ENCODE peak calls at places on chromosomes 2 and 18, in eight cellular contexts. One of them, this sample, is unnamed.
A peak's percentile ranks its signal among the peaks of the same experiment; 100 is the strongest.

GRCh38 chr18:50748243-50749229 is 71.3 kb downstream of the MRO start:
- DNase-seq in astrocyte: no peak
- DNase-seq in left ventricle myocardium inferior: no peak
- DNase-seq in breast epithelium: no peak
- DNase-seq in OCI-LY7: no peak
- DNase-seq in body of pancreas: no peak
- DNase-seq in cardiac muscle cell: peak; percentile 21
- DNase-seq in lower lobe of right lung: no peak
- DNase-seq in this sample: no peak

GRCh38 chr2:236793041-236794011 is 223.7 kb downstream of the ACKR3 start:
- DNase-seq in breast epithelium: no peak
- DNase-seq in body of pancreas: no peak
- DNase-seq in lower lobe of right lung: no peak
- DNase-seq in left ventricle myocardium inferior: no peak
- DNase-seq in astrocyte: no peak
- DNase-seq in cardiac muscle cell: no peak
- DNase-seq in OCI-LY7: no peak
- DNase-seq in this sample: no peak

GRCh38 chr2:13919981-13920382 is 712.5 kb upstream of the LRATD1 start:
- DNase-seq in astrocyte: peak; percentile 70
- DNase-seq in cardiac muscle cell: no peak
- DNase-seq in left ventricle myocardium inferior: no peak
- DNase-seq in lower lobe of right lung: no peak
- DNase-seq in OCI-LY7: no peak
- DNase-seq in breast epithelium: no peak
- DNase-seq in body of pancreas: no peak
- DNase-seq in this sample: no peak

GRCh38 chr2:113240915-113241911 is 37.5 kb downstream of the PAX8 start:
- DNase-seq in astrocyte: peak; percentile 99
- DNase-seq in lower lobe of right lung: no peak
- DNase-seq in OCI-LY7: no peak
- DNase-seq in left ventricle myocardium inferior: peak; percentile 41
- DNase-seq in breast epithelium: peak; percentile 58
- DNase-seq in cardiac muscle cell: peak; percentile 94
- DNase-seq in body of pancreas: peak; percentile 68
- DNase-seq in this sample: no peak

GRCh38 chr2:32009479-32010256 is 1.1 kb downstream of the MEMO1 start:
- DNase-seq in left ventricle myocardium inferior: peak; percentile 40
- DNase-seq in body of pancreas: peak; percentile 27
- DNase-seq in astrocyte: no peak
- DNase-seq in lower lobe of right lung: peak; percentile 67
- DNase-seq in OCI-LY7: peak; percentile 66
- DNase-seq in breast epithelium: no peak
- DNase-seq in cardiac muscle cell: peak; percentile 38
- DNase-seq in this sample: peak; percentile 12

GRCh38 chr18:46071615-46071893 is 506 bp downstream of the PSTPIP2 start:
- DNase-seq in left ventricle myocardium inferior: no peak
- DNase-seq in cardiac muscle cell: no peak
- DNase-seq in breast epithelium: no peak
- DNase-seq in astrocyte: no peak
- DNase-seq in OCI-LY7: no peak
- DNase-seq in body of pancreas: no peak
- DNase-seq in lower lobe of right lung: no peak
- DNase-seq in this sample: no peak

GRCh38 chr2:65064728-65065552 is 8.7 kb downstream of the CEP68 start:
- DNase-seq in breast epithelium: peak; percentile 50
- DNase-seq in left ventricle myocardium inferior: peak; percentile 58
- DNase-seq in OCI-LY7: peak; percentile 88
- DNase-seq in lower lobe of right lung: peak; percentile 72
- DNase-seq in body of pancreas: peak; percentile 84
- DNase-seq in cardiac muscle cell: peak; percentile 92
- DNase-seq in astrocyte: peak; percentile 90
- DNase-seq in this sample: peak; percentile 62

GRCh38 chr2:95057535-95058453 is 32.3 kb downstream of the MAL start:
- DNase-seq in left ventricle myocardium inferior: no peak
- DNase-seq in body of pancreas: no peak
- DNase-seq in breast epithelium: no peak
- DNase-seq in cardiac muscle cell: no peak
- DNase-seq in lower lobe of right lung: no peak
- DNase-seq in OCI-LY7: no peak
- DNase-seq in astrocyte: no peak
- DNase-seq in this sample: no peak

GRCh38 chr2:216683846-216684245 is 11.5 kb downstream of the IGFBP5 start:
- DNase-seq in lower lobe of right lung: no peak
- DNase-seq in breast epithelium: peak; percentile 92
- DNase-seq in OCI-LY7: no peak
- DNase-seq in cardiac muscle cell: peak; percentile 98
- DNase-seq in astrocyte: peak; percentile 70
- DNase-seq in left ventricle myocardium inferior: no peak
- DNase-seq in body of pancreas: peak; percentile 71
- DNase-seq in this sample: no peak

GRCh38 chr2:63639344-63639743 is 50.6 kb downstream of the MDH1 start:
- DNase-seq in left ventricle myocardium inferior: no peak
- DNase-seq in breast epithelium: no peak
- DNase-seq in lower lobe of right lung: no peak
- DNase-seq in body of pancreas: no peak
- DNase-seq in OCI-LY7: no peak
- DNase-seq in astrocyte: no peak
- DNase-seq in cardiac muscle cell: no peak
- DNase-seq in this sample: no peak

GRCh38 chr2:20609349-20609994 is 41.4 kb downstream of the HS1BP3 start:
- DNase-seq in body of pancreas: no peak
- DNase-seq in astrocyte: peak; percentile 60
- DNase-seq in lower lobe of right lung: peak; percentile 30
- DNase-seq in breast epithelium: no peak
- DNase-seq in cardiac muscle cell: peak; percentile 88
- DNase-seq in left ventricle myocardium inferior: peak; percentile 30
- DNase-seq in OCI-LY7: no peak
- DNase-seq in this sample: no peak

GRCh38 chr18:53755914-53756606 is 468.4 kb downstream of the MBD2 start:
- DNase-seq in body of pancreas: no peak
- DNase-seq in OCI-LY7: no peak
- DNase-seq in left ventricle myocardium inferior: no peak
- DNase-seq in lower lobe of right lung: peak; percentile 81
- DNase-seq in breast epithelium: no peak
- DNase-seq in astrocyte: no peak
- DNase-seq in cardiac muscle cell: no peak
- DNase-seq in this sample: no peak

GRCh38 chr2:15412779-15413178 is 148.4 kb downstream of the NBAS start:
- DNase-seq in cardiac muscle cell: peak; percentile 11
- DNase-seq in OCI-LY7: no peak
- DNase-seq in breast epithelium: no peak
- DNase-seq in astrocyte: no peak
- DNase-seq in lower lobe of right lung: no peak
- DNase-seq in left ventricle myocardium inferior: no peak
- DNase-seq in body of pancreas: no peak
- DNase-seq in this sample: no peak

GRCh38 chr2:120667981-120668380 is 67.7 kb upstream of the GLI2 start:
- DNase-seq in astrocyte: no peak
- DNase-seq in cardiac muscle cell: no peak
- DNase-seq in body of pancreas: no peak
- DNase-seq in breast epithelium: no peak
- DNase-seq in left ventricle myocardium inferior: no peak
- DNase-seq in OCI-LY7: no peak
- DNase-seq in lower lobe of right lung: no peak
- DNase-seq in this sample: no peak

GRCh38 chr2:85975581-85975980 is 86.8 kb upstream of the ST3GAL5 start:
- DNase-seq in OCI-LY7: no peak
- DNase-seq in cardiac muscle cell: no peak
- DNase-seq in breast epithelium: no peak
- DNase-seq in astrocyte: no peak
- DNase-seq in lower lobe of right lung: no peak
- DNase-seq in body of pancreas: no peak
- DNase-seq in left ventricle myocardium inferior: no peak
- DNase-seq in this sample: no peak

GRCh38 chr2:169716229-169716886 is 17.3 kb upstream of the KLHL23 start:
- DNase-seq in cardiac muscle cell: peak; percentile 67
- DNase-seq in astrocyte: peak; percentile 36
- DNase-seq in breast epithelium: no peak
- DNase-seq in left ventricle myocardium inferior: no peak
- DNase-seq in body of pancreas: no peak
- DNase-seq in OCI-LY7: no peak
- DNase-seq in lower lobe of right lung: no peak
- DNase-seq in this sample: peak; percentile 21

DNA sequence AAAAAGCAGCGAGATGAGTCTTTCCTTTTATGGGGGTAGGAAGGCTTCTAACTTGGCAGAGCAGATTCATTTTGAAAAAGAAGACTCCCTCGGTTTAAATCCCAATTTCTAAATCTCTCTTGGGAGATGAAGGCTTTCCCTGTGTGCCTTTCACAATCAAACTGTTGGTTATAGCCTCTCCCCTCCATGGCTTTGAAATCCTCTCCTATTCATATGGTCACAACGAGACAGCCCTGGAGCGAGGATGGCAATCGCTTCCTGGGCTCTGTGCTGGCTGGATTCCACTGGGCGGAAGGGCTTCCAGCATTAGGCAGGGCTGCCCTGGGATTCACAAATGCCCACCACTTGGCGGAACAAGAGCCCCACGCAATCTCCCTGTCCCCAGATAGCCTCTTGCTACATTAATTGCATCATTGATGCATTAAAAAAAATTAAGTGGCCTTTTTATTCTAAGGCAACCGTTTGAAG is 1.6 kb downstream of the CAVIN2 start:
- DNase-seq in lower lobe of right lung: peak; percentile 53
- DNase-seq in left ventricle myocardium inferior: peak; percentile 66
- DNase-seq in body of pancreas: no peak
- DNase-seq in cardiac muscle cell: peak; percentile 75
- DNase-seq in astrocyte: no peak
- DNase-seq in OCI-LY7: no peak
- DNase-seq in breast epithelium: no peak
- DNase-seq in this sample: no peak
- TF ChIP-seq CTCF in lower lobe of right lung: no peak
- TF ChIP-seq CTCF in left ventricle myocardium inferior: no peak
- TF ChIP-seq CTCF in body of pancreas: no peak
- TF ChIP-seq CTCF in cardiac muscle cell: no peak
- TF ChIP-seq CTCF in astrocyte: no peak
- TF ChIP-seq CTCF in OCI-LY7: no peak
- TF ChIP-seq CTCF in breast epithelium: no peak
- TF ChIP-seq CTCF in this sample: no peak

GRCh38 chr18:48784654-48785053 is 166.1 kb downstream of the SMAD7 start:
- DNase-seq in body of pancreas: no peak
- DNase-seq in lower lobe of right lung: peak; percentile 42
- DNase-seq in OCI-LY7: no peak
- DNase-seq in left ventricle myocardium inferior: peak; percentile 9
- DNase-seq in cardiac muscle cell: no peak
- DNase-seq in astrocyte: no peak
- DNase-seq in breast epithelium: no peak
- DNase-seq in this sample: no peak
- H3K4me1 ChIP-seq in body of pancreas: peaks cover 21% of the 10 kb centered on the region
- H3K4me1 ChIP-seq in lower lobe of right lung: peaks cover 71% of the 10 kb centered on the region
- H3K4me1 ChIP-seq in OCI-LY7: peaks cover 72% of the 10 kb centered on the region
- H3K4me1 ChIP-seq in left ventricle myocardium inferior: peaks cover 90% of the 10 kb centered on the region
- H3K4me1 ChIP-seq in cardiac muscle cell: peaks cover 66% of the 10 kb centered on the region
- H3K4me1 ChIP-seq in astrocyte: peaks cover 45% of the 10 kb centered on the region
- H3K4me1 ChIP-seq in breast epithelium: peaks cover 10% of the 10 kb centered on the region
- H3K4me1 ChIP-seq in this sample: peaks cover 8% of the 10 kb centered on the region

GRCh38 chr18:80245781-80246655 is 1.3 kb downstream of the PARD6G start:
- DNase-seq in body of pancreas: no peak
- DNase-seq in OCI-LY7: no peak
- DNase-seq in cardiac muscle cell: no peak
- DNase-seq in left ventricle myocardium inferior: no peak
- DNase-seq in lower lobe of right lung: no peak
- DNase-seq in breast epithelium: peak; percentile 39
- DNase-seq in astrocyte: no peak
- DNase-seq in this sample: peak; percentile 55

GRCh38 chr18:80246656-80247402 is 485 bp downstream of the PARD6G start:
- DNase-seq in left ventricle myocardium inferior: no peak
- DNase-seq in lower lobe of right lung: no peak
- DNase-seq in cardiac muscle cell: peak; percentile 11
- DNase-seq in body of pancreas: no peak
- DNase-seq in OCI-LY7: no peak
- DNase-seq in astrocyte: no peak
- DNase-seq in breast epithelium: peak; percentile 36
- DNase-seq in this sample: peak; percentile 46

GRCh38 chr18:80244956-80245730 is 2.2 kb downstream of the PARD6G start:
- DNase-seq in left ventricle myocardium inferior: no peak
- DNase-seq in breast epithelium: no peak
- DNase-seq in OCI-LY7: no peak
- DNase-seq in lower lobe of right lung: no peak
- DNase-seq in body of pancreas: no peak
- DNase-seq in cardiac muscle cell: no peak
- DNase-seq in astrocyte: no peak
- DNase-seq in this sample: no peak

GRCh38 chr18:80249217-80250093 is 2.1 kb upstream of the PARD6G start:
- DNase-seq in breast epithelium: no peak
- DNase-seq in left ventricle myocardium inferior: no peak
- DNase-seq in body of pancreas: no peak
- DNase-seq in OCI-LY7: no peak
- DNase-seq in astrocyte: peak; percentile 55
- DNase-seq in cardiac muscle cell: no peak
- DNase-seq in lower lobe of right lung: no peak
- DNase-seq in this sample: no peak

DNA sequence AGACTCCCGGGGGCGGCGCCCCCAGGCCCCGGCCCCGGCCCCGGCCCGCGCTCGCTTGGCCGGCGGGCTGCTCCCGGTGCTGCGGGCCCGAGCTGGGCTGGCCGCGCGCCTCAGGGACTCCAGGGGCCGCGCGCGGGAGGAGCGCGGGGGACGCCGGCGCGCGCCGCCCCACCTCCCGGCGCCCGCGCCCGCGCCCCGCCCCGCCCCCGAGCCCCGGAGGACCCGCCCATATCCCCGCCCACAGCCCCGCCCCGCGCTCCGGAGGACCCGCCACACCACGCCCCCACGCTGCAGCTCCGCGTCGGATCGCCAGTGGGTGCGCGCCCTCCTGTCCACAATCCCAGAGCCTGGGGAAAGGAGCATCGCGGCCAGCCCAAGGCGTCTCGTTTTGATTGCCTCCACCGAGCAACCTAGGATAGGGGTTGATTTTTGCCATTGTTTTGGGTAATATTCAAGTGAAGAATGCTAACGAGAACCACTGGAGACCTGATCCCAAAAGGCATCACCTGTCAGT is at the start of gene PARD6G:
- DNase-seq in lower lobe of right lung: peak; percentile 84
- DNase-seq in breast epithelium: peak; percentile 55
- DNase-seq in cardiac muscle cell: peak; percentile 80
- DNase-seq in OCI-LY7: peak; percentile 39
- DNase-seq in astrocyte: peak; percentile 43
- DNase-seq in left ventricle myocardium inferior: peak; percentile 85
- DNase-seq in body of pancreas: peak; percentile 83
- DNase-seq in this sample: peak; percentile 79
- TF ChIP-seq CTCF in lower lobe of right lung: no peak
- TF ChIP-seq CTCF in breast epithelium: no peak
- TF ChIP-seq CTCF in cardiac muscle cell: no peak
- TF ChIP-seq CTCF in OCI-LY7: no peak
- TF ChIP-seq CTCF in astrocyte: no peak
- TF ChIP-seq CTCF in left ventricle myocardium inferior: peak; percentile 27
- TF ChIP-seq CTCF in body of pancreas: peak; percentile 16
- TF ChIP-seq CTCF in this sample: no peak

DNA sequence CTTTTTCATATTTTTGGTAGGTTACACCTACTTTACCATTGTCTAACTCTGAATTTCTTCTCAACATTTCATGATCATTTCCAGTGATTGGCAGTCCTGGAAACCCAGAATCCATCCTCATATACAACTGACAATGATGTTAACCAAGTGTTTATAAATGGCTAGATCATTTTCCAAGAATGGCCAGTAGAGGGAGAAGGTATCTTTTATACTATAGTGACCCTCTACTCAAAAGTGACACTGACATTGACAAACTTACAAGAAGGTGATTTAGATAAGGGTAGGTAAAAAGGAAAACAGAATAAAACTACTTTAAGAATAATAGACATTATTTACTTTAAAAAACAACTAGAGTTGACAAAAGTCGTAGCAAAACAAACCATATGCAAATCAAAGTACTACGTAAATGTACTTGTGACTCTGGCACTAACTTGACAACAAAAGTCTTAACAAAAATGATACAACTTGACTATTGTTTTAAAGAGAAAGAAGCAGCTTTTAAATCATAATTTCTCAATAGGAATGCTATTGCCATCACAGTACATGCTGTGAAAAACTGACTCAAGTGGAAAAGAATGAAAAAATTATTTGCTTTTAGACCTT is 76.5 kb upstream of the GRB14 start:
- DNase-seq in astrocyte: no peak
- DNase-seq in cardiac muscle cell: peak; percentile 18
- DNase-seq in breast epithelium: no peak
- DNase-seq in body of pancreas: no peak
- DNase-seq in lower lobe of right lung: no peak
- DNase-seq in OCI-LY7: peak; percentile 29
- DNase-seq in left ventricle myocardium inferior: no peak
- DNase-seq in this sample: no peak
- H3K4me1 ChIP-seq in astrocyte: no peaks in the 10 kb centered on the region
- H3K4me1 ChIP-seq in cardiac muscle cell: peaks cover 5% of the 10 kb centered on the region
- H3K4me1 ChIP-seq in breast epithelium: no peaks in the 10 kb centered on the region
- H3K4me1 ChIP-seq in body of pancreas: peaks cover 27% of the 10 kb centered on the region
- H3K4me1 ChIP-seq in lower lobe of right lung: peaks cover 7% of the 10 kb centered on the region
- H3K4me1 ChIP-seq in OCI-LY7: no peaks in the 10 kb centered on the region
- H3K4me1 ChIP-seq in left ventricle myocardium inferior: no peaks in the 10 kb centered on the region
- H3K4me1 ChIP-seq in this sample: no peaks in the 10 kb centered on the region

This sample was measured in prostate gland.